ENCODE peak calls at places on chromosomes 3 and 15, in four cellular contexts. M is GM23338, L is endodermal cell, G is heart left ventricle. N is an unnamed sample.

GRCh38 chr15:82047493-82048446 is 2.0 kb upstream of the MEX3B start:
- DNase-seq in L (no peak), G (no peak), M (peak; percentile 84), N (no peak)

GRCh38 chr3:171829841-171830559 is 13.1 kb upstream of the TMEM212 start:
- DNase-seq in M (peak; percentile 86), L (peak; percentile 92), G (peak; percentile 92), N (no peak)

GRCh38 chr15:34999906-35000305 is 11.8 kb upstream of the ZNF770 start:
- DNase-seq in G (no peak), M (no peak), L (no peak), N (no peak)

GRCh38 chr15:78384651-78385050 is 44.5 kb downstream of the CRABP1 start:
- DNase-seq in M (no peak), L (no peak), G (no peak), N (no peak)

GRCh38 chr15:79090487-79091203 is at the start of gene RASGRF1:
- DNase-seq in G (no peak), M (peak; percentile 75), L (peak; percentile 83), N (no peak)

GRCh38 chr3:57958642-57959406 is 49.4 kb upstream of the FLNB start:
- DNase-seq in G (peak; percentile 60), L (no peak), M (no peak), N (no peak)

GRCh38 chr15:60326824-60327654 is 70.7 kb downstream of the ANXA2 start:
- DNase-seq in M (peak; percentile 79), L (peak; percentile 59), G (no peak), N (no peak)

GRCh38 chr3:10185804-10186762 is 21.4 kb downstream of the IRAK2 start:
- DNase-seq in M (no peak), G (no peak), L (no peak), N (no peak)

GRCh38 chr3:62421275-62421674 is 47.9 kb upstream of the FEZF2 start:
- DNase-seq in M (no peak), G (no peak), L (no peak), N (no peak)

GRCh38 chr3:158097571-158098553 is 8.4 kb downstream of the SHOX2 start:
- DNase-seq in M (peak; percentile 95), L (peak; percentile 97), G (peak; percentile 27), N (no peak)

GRCh38 chr15:40420793-40421192 is 15.2 kb downstream of the IVD start:
- DNase-seq in M (no peak), G (peak; percentile 53), L (no peak), N (peak; percentile 11)

GRCh38 chr3:38111201-38111600 is 25.7 kb downstream of the ACAA1 start:
- DNase-seq in L (no peak), G (no peak), M (no peak), N (no peak)

GRCh38 chr3:12622335-12622734 is 41.6 kb downstream of the RAF1 start:
- DNase-seq in M (no peak), G (no peak), L (no peak), N (no peak)

GRCh38 chr3:86774082-86774691 is 216.8 kb downstream of the VGLL3 start:
- DNase-seq in M (peak; percentile 52), L (no peak), G (no peak), N (no peak)

GRCh38 chr3:24046214-24046613 is 101.1 kb downstream of the NR1D2 start:
- DNase-seq in M (no peak), L (no peak), G (no peak), N (no peak)

GRCh38 chr3:186318135-186318534 is 43.9 kb downstream of the DGKG start:
- DNase-seq in L (peak; percentile 51), M (no peak), G (no peak), N (no peak)

GRCh38 chr15:38688096-38688495 is 123.5 kb upstream of the RASGRP1 start:
- DNase-seq in G (no peak), L (no peak), M (no peak), N (no peak)

GRCh38 chr15:43446344-43446743 is 46.6 kb downstream of the TP53BP1 start:
- DNase-seq in L (no peak), G (no peak), M (no peak), N (no peak)

GRCh38 chr3:66582721-66583141 is 81.9 kb upstream of the LRIG1 start:
- DNase-seq in G (no peak), M (no peak), L (no peak), N (no peak)

GRCh38 chr15:84598993-84599392 is 1.8 kb upstream of the ZSCAN2 start:
- DNase-seq in M (peak; percentile 83), G (no peak), L (peak; percentile 80), N (no peak)

GRCh38 chr3:11642455-11643162 is 1.1 kb downstream of the VGLL4 start:
- DNase-seq in G (peak; percentile 90), L (peak; percentile 77), M (peak; percentile 68), N (peak; percentile 56)

GRCh38 chr15:33729648-33730047 is 238.6 kb upstream of the CHRM5 start:
- DNase-seq in M (peak; percentile 34), G (no peak), L (no peak), N (no peak)

GRCh38 chr3:4271834-4272233 is 31.3 kb upstream of the SETMAR start:
- DNase-seq in M (peak; percentile 80), G (no peak), L (no peak), N (no peak)

GRCh38 chr3:10223676-10224639 is 24.3 kb upstream of the TATDN2 start:
- DNase-seq in L (no peak), G (no peak), M (no peak), N (no peak)

GRCh38 chr3:4935347-4935746 is 43.9 kb upstream of the BHLHE40 start:
- DNase-seq in M (no peak), L (no peak), G (no peak), N (no peak)

GRCh38 chr3:62521464-62522105 is 148.2 kb upstream of the FEZF2 start:
- DNase-seq in G (no peak), L (no peak), M (no peak), N (no peak)

GRCh38 chr3:354433-354832 is 157.9 kb downstream of the CHL1 start:
- DNase-seq in G (no peak), M (peak; percentile 73), L (peak; percentile 83), N (no peak)

GRCh38 chr15:63615935-63616334 is 18.7 kb downstream of the FBXL22 start:
- DNase-seq in L (peak; percentile 9), G (no peak), M (no peak), N (no peak)

GRCh38 chr3:172751188-172751571 is 654 bp downstream of the ECT2 start:
- DNase-seq in G (no peak), M (no peak), L (no peak), N (no peak)

GRCh38 chr3:169118666-169119370 is 544.7 kb downstream of the MECOM start:
- DNase-seq in G (no peak), L (no peak), M (no peak), N (no peak)

GRCh38 chr15:89858661-89859458 is 34.9 kb downstream of the AP3S2 start:
- DNase-seq in G (no peak), M (no peak), L (no peak), N (no peak)

GRCh38 chr3:137325170-137325569 is 367.4 kb downstream of the IL20RB start:
- DNase-seq in G (no peak), L (no peak), M (no peak), N (no peak)

GRCh38 chr3:137325934-137326333 is 368.2 kb downstream of the IL20RB start:
- DNase-seq in G (no peak), L (no peak), M (no peak), N (no peak)

DNA sequence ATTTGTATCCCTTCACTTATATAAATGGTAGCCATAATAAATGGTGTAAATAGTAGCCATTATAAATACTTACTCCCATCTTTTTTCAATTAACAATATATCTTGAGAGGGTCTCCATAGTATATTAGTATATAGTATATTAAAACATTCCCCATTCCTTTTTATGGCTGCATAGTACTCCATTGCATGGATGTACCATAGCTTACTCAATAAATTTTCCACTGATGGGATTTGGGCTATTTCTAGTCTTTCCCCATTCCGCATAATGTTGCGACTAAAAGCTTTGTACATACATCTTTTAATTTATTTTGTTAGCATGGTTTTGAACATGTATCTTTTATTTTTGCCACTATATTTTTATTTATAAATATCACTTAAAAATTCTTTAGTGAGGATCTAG is 366.3 kb downstream of the IL20RB start:
- DNase-seq in L (no peak), M (no peak), G (no peak), N (no peak)
- H3K27ac ChIP-seq in L (no peak overlapping the region), M (no peak overlapping the region), G (no peak overlapping the region), N (no peak overlapping the region)

GRCh38 chr3:32237670-32238026 is 832 bp upstream of the CMTM8 start:
- DNase-seq in M (peak; percentile 40), L (no peak), G (no peak), N (no peak)
- H3K27ac ChIP-seq in M (no peak overlapping the region), L (no peak overlapping the region), G (peak overlapping the region; percentile 84), N (no peak overlapping the region)

DNA sequence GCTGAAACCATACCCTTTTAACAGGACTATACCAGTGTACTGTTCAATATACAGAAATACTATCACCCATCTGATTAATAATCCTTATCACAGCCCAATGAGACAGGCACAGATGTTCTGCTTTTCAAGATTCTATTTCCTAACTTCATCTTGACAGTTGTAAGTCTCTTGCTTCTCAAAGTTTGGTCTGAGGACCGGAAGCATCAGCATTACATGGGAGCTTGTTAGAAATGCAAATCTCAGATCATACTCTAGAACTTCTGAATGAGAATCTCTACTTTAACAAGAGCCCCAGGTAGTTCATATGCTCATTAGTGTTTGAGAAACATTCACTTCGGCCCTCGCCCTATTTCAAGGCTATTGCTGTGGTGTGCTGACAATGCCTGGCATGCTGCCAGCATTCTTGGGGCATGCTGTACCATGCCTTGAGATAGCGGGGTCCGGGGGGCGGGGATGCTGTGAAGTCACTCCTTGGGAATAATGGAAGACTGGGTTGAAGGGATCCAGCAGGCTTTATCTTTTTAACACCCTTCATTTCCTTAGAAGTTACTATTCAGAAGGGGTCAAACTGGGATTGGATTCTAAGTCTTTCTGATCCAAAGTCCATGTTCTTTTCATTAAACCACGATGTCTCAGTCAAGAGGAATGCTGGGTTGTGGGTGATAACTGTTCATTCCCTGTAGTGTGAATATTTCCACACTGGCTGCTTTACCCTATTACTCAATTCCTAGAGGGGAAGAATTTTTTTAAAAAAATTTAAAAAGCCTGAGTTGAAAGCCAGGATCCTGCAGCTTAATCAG is 194.7 kb downstream of the LPP start:
- DNase-seq in G (peak; percentile 88), L (no peak), M (peak; percentile 7), N (no peak)
- H3K27ac ChIP-seq in G (peak overlapping the region; percentile 77), L (no peak overlapping the region), M (no peak overlapping the region), N (no peak overlapping the region)

GRCh38 chr3:13767896-13768295 is 112.0 kb downstream of the WNT7A start:
- DNase-seq in L (peak; percentile 47), G (no peak), M (no peak), N (no peak)

GRCh38 chr3:13762931-13763330 is 116.9 kb downstream of the WNT7A start:
- DNase-seq in M (peak; percentile 28), L (peak; percentile 67), G (no peak), N (no peak)

GRCh38 chr3:13768453-13768852 is 111.4 kb downstream of the WNT7A start:
- DNase-seq in M (no peak), L (peak; percentile 66), G (no peak), N (no peak)

GRCh38 chr3:13767030-13767429 is 112.8 kb downstream of the WNT7A start:
- DNase-seq in G (no peak), L (peak; percentile 38), M (no peak), N (no peak)

DNA sequence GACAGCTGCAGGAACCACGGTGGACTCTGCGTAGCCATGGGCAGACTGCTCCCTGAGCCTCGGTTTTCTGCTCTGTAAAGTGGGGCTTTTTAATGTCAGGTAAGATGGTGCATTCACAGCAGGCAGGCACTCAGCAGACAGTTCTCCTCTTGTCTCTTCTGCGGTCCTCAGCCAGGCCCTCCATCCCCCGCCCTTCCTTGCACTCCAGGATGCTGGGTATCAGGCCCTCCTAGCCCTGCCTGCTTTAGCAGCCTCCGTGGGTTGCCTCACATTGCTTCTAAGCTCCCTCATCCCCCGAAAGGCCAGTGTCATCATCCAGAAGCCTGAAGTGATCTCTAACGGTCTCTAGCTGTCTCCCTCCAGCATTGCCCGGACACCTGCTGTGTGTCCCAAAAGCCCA is 115.7 kb downstream of the WNT7A start:
- DNase-seq in G (no peak), M (no peak), L (peak; percentile 42), N (no peak)
- H3K27ac ChIP-seq in G (no peak overlapping the region), M (no peak overlapping the region), L (no peak overlapping the region), N (no peak overlapping the region)

N was measured in substantia nigra.